ENCODE peak calls at places on chromosomes 4 and X, in eight cellular contexts. U is body of pancreas, C is astrocyte of the hippocampus, R is ELR, N is HuH-7.5, J is nucleus accumbens, P is cardiac fibroblast, E is hepatic stellate cell. V is an unnamed sample.

GRCh38 chrX:14073561-14073960 is 43.9 kb upstream of the GEMIN8 start:
- DNase-seq in U (peak), C (peak), R (no peak), N (no peak), J (no peak), P (no peak), E (no peak), V (no peak)

GRCh38 chr4:147118523-147118922 is 172.9 kb upstream of the TTC29 start:
- DNase-seq in U (peak), C (peak), R (no peak), N (no peak), J (no peak), P (peak), E (peak), V (no peak)

GRCh38 chr4:141283563-141283962 is 62.9 kb downstream of the ZNF330 start:
- DNase-seq in U (no peak), C (no peak), R (no peak), N (no peak), J (no peak), P (no peak), E (no peak), V (no peak)

GRCh38 chr4:38523524-38524448 is 140.2 kb upstream of the KLF3 start:
- DNase-seq in U (peak), C (no peak), R (peak), N (no peak), J (no peak), P (no peak), E (no peak), V (no peak)

GRCh38 chr4:21664355-21664754 is 284.2 kb downstream of the KCNIP4 start:
- DNase-seq in U (no peak), C (no peak), R (no peak), N (no peak), J (no peak), P (no peak), E (no peak), V (no peak)

GRCh38 chr4:89380980-89381379 is 73.4 kb upstream of the GPRIN3 start:
- DNase-seq in U (no peak), C (no peak), R (no peak), N (no peak), J (no peak), P (no peak), E (no peak), V (no peak)

GRCh38 chr4:122830392-122831095 is 3.9 kb downstream of the FGF2 start:
- DNase-seq in U (peak), C (no peak), R (no peak), N (no peak), J (no peak), P (no peak), E (no peak), V (no peak)

GRCh38 chrX:46374371-46374770 is 170.8 kb downstream of the ZNF674 start:
- DNase-seq in U (no peak), C (no peak), R (no peak), N (no peak), J (no peak), P (no peak), E (no peak), V (no peak)

GRCh38 chrX:154761977-154762528 is 611 bp upstream of the DKC1 start:
- DNase-seq in U (peak), C (peak), R (no peak), N (no peak), J (no peak), P (no peak), E (no peak), V (no peak)